ENCODE peak calls at places on chromosomes 7 and 10, in five cellular contexts. P, K, Q, U and L are unnamed samples.

GRCh38 chr7:129433823-129434171 is 435 bp upstream of the STRIP2 start:
- DNase-seq in P (no peak), K (no peak), Q (peak), U (no peak), L (peak)

GRCh38 chr10:103757531-103758293 is 97.7 kb downstream of the SH3PXD2A start:
- DNase-seq in P (peak), K (no peak), Q (peak), U (no peak), L (peak)

GRCh38 chr7:43211276-43211675 is 98.8 kb downstream of the HECW1 start:
- DNase-seq in P (no peak), K (no peak), Q (no peak), U (no peak), L (peak)

GRCh38 chr7:2209146-2209960 is 23.4 kb downstream of the MAD1L1 start:
- DNase-seq in P (peak), K (peak), Q (peak), U (no peak), L (peak)

GRCh38 chr7:158325530-158326381 is 261.9 kb downstream of the PTPRN2 start:
- DNase-seq in P (no peak), K (no peak), Q (no peak), U (no peak), L (no peak)

GRCh38 chr7:135782377-135782776 is 33.8 kb upstream of the FAM180A start:
- DNase-seq in P (no peak), K (no peak), Q (no peak), U (no peak), L (no peak)

GRCh38 chr10:99329891-99330674 is 927 bp downstream of the CNNM1 start:
- DNase-seq in P (no peak), K (no peak), Q (no peak), U (no peak), L (peak)

GRCh38 chr10:82625497-82626151 is 750.6 kb downstream of the NRG3 start:
- DNase-seq in P (no peak), K (no peak), Q (no peak), U (no peak), L (no peak)

GRCh38 chr10:120204877-120205276 is 252.2 kb upstream of the PLPP4 start:
- DNase-seq in P (no peak), K (no peak), Q (no peak), U (no peak), L (no peak)

GRCh38 chr10:101932182-101932581 is 88.6 kb upstream of the KCNIP2 start:
- DNase-seq in P (no peak), K (no peak), Q (no peak), U (no peak), L (no peak)

GRCh38 chr7:95794917-95795515 is 22.7 kb downstream of the DYNC1I1 start:
- DNase-seq in P (no peak), K (peak), Q (no peak), U (no peak), L (peak)

GRCh38 chr7:139697031-139697430 is 80.8 kb downstream of the HIPK2 start:
- DNase-seq in P (no peak), K (no peak), Q (no peak), U (no peak), L (no peak)

GRCh38 chr10:5971315-5971832 is 6.0 kb downstream of the IL15RA start:
- DNase-seq in P (no peak), K (peak), Q (no peak), U (no peak), L (no peak)

GRCh38 chr10:26781797-26782196 is 79.0 kb downstream of the ABI1 start:
- DNase-seq in P (no peak), K (no peak), Q (no peak), U (no peak), L (peak)